ENCODE peak calls at places on chromosomes 1 and 21, in ten cellular contexts. One of them, this sample, is unnamed.

GRCh38 chr1:20711285-20712209 is 6.3 kb downstream of the KIF17 start:
- DNase-seq in body of pancreas: no peak
- DNase-seq in CD8-positive, alpha-beta T cell: no peak
- DNase-seq in heart left ventricle: no peak
- DNase-seq in Peyer's patch: no peak
- DNase-seq in coronary artery: no peak
- DNase-seq in psoas muscle: no peak
- DNase-seq in sigmoid colon: no peak
- DNase-seq in testis: no peak
- DNase-seq in H1: no peak
- DNase-seq in this sample: no peak

GRCh38 chr1:201877877-201878339 is 10.8 kb upstream of the SHISA4 start:
- DNase-seq in body of pancreas: peak
- DNase-seq in CD8-positive, alpha-beta T cell: no peak
- DNase-seq in heart left ventricle: peak
- DNase-seq in Peyer's patch: no peak
- DNase-seq in coronary artery: no peak
- DNase-seq in psoas muscle: no peak
- DNase-seq in sigmoid colon: no peak
- DNase-seq in testis: peak
- DNase-seq in H1: peak
- DNase-seq in this sample: peak

GRCh38 chr1:43367026-43367903 is 546 bp downstream of the ELOVL1 start:
- DNase-seq in body of pancreas: no peak
- DNase-seq in CD8-positive, alpha-beta T cell: no peak
- DNase-seq in heart left ventricle: no peak
- DNase-seq in Peyer's patch: peak
- DNase-seq in coronary artery: no peak
- DNase-seq in psoas muscle: peak
- DNase-seq in sigmoid colon: no peak
- DNase-seq in testis: no peak
- DNase-seq in H1: peak
- DNase-seq in this sample: peak

GRCh38 chr21:32771134-32771523 is 426 bp downstream of the PAXBP1 start:
- DNase-seq in body of pancreas: peak
- DNase-seq in CD8-positive, alpha-beta T cell: no peak
- DNase-seq in heart left ventricle: peak
- DNase-seq in Peyer's patch: peak
- DNase-seq in coronary artery: peak
- DNase-seq in psoas muscle: peak
- DNase-seq in sigmoid colon: peak
- DNase-seq in testis: peak
- DNase-seq in H1: peak
- DNase-seq in this sample: peak

GRCh38 chr21:41322496-41323382 is 6.1 kb downstream of the FAM3B start:
- DNase-seq in body of pancreas: peak
- DNase-seq in CD8-positive, alpha-beta T cell: no peak
- DNase-seq in heart left ventricle: no peak
- DNase-seq in Peyer's patch: no peak
- DNase-seq in coronary artery: no peak
- DNase-seq in psoas muscle: no peak
- DNase-seq in sigmoid colon: no peak
- DNase-seq in testis: no peak
- DNase-seq in H1: no peak
- DNase-seq in this sample: no peak

GRCh38 chr1:25011966-25012625 is 82.0 kb upstream of the RUNX3 start:
- DNase-seq in body of pancreas: no peak
- DNase-seq in CD8-positive, alpha-beta T cell: no peak
- DNase-seq in heart left ventricle: no peak
- DNase-seq in Peyer's patch: no peak
- DNase-seq in coronary artery: no peak
- DNase-seq in psoas muscle: no peak
- DNase-seq in sigmoid colon: no peak
- DNase-seq in testis: no peak
- DNase-seq in H1: no peak
- DNase-seq in this sample: no peak

GRCh38 chr1:185479781-185480180 is 162.7 kb upstream of the IVNS1ABP start:
- DNase-seq in body of pancreas: no peak
- DNase-seq in CD8-positive, alpha-beta T cell: no peak
- DNase-seq in heart left ventricle: no peak
- DNase-seq in Peyer's patch: no peak
- DNase-seq in coronary artery: no peak
- DNase-seq in psoas muscle: no peak
- DNase-seq in sigmoid colon: no peak
- DNase-seq in testis: no peak
- DNase-seq in H1: no peak
- DNase-seq in this sample: no peak

GRCh38 chr1:153506831-153507413 is 28.9 kb downstream of the S100A6 start:
- DNase-seq in body of pancreas: peak
- DNase-seq in CD8-positive, alpha-beta T cell: no peak
- DNase-seq in heart left ventricle: peak
- DNase-seq in Peyer's patch: peak
- DNase-seq in coronary artery: peak
- DNase-seq in psoas muscle: peak
- DNase-seq in sigmoid colon: peak
- DNase-seq in testis: peak
- DNase-seq in H1: no peak
- DNase-seq in this sample: no peak

GRCh38 chr1:8702848-8703810 is 114.3 kb downstream of the RERE start:
- DNase-seq in body of pancreas: peak
- DNase-seq in CD8-positive, alpha-beta T cell: peak
- DNase-seq in heart left ventricle: peak
- DNase-seq in Peyer's patch: peak
- DNase-seq in coronary artery: peak
- DNase-seq in psoas muscle: peak
- DNase-seq in sigmoid colon: peak
- DNase-seq in testis: peak
- DNase-seq in H1: peak
- DNase-seq in this sample: peak

GRCh38 chr1:43199093-43199726 is 27.1 kb downstream of the CFAP57 start:
- DNase-seq in body of pancreas: no peak
- DNase-seq in CD8-positive, alpha-beta T cell: no peak
- DNase-seq in heart left ventricle: no peak
- DNase-seq in Peyer's patch: no peak
- DNase-seq in coronary artery: no peak
- DNase-seq in psoas muscle: no peak
- DNase-seq in sigmoid colon: no peak
- DNase-seq in testis: no peak
- DNase-seq in H1: no peak
- DNase-seq in this sample: peak

GRCh38 chr1:33181906-33182305 is at the start of gene TRIM62:
- DNase-seq in body of pancreas: peak
- DNase-seq in CD8-positive, alpha-beta T cell: peak
- DNase-seq in heart left ventricle: peak
- DNase-seq in Peyer's patch: peak
- DNase-seq in coronary artery: peak
- DNase-seq in psoas muscle: peak
- DNase-seq in sigmoid colon: peak
- DNase-seq in testis: peak
- DNase-seq in H1: peak
- DNase-seq in this sample: peak

GRCh38 chr1:48582408-48582807 is 110.4 kb upstream of the SPATA6 start:
- DNase-seq in body of pancreas: no peak
- DNase-seq in CD8-positive, alpha-beta T cell: no peak
- DNase-seq in heart left ventricle: no peak
- DNase-seq in Peyer's patch: no peak
- DNase-seq in coronary artery: no peak
- DNase-seq in psoas muscle: no peak
- DNase-seq in sigmoid colon: no peak
- DNase-seq in testis: no peak
- DNase-seq in H1: no peak
- DNase-seq in this sample: no peak

GRCh38 chr1:182806015-182806678 is 16.6 kb downstream of the NPL start:
- DNase-seq in body of pancreas: no peak
- DNase-seq in CD8-positive, alpha-beta T cell: no peak
- DNase-seq in heart left ventricle: no peak
- DNase-seq in Peyer's patch: no peak
- DNase-seq in coronary artery: no peak
- DNase-seq in psoas muscle: no peak
- DNase-seq in sigmoid colon: no peak
- DNase-seq in testis: no peak
- DNase-seq in H1: peak
- DNase-seq in this sample: no peak

GRCh38 chr1:110159160-110159559 is 8.9 kb downstream of the SLC6A17 start:
- DNase-seq in body of pancreas: no peak
- DNase-seq in CD8-positive, alpha-beta T cell: no peak
- DNase-seq in heart left ventricle: no peak
- DNase-seq in Peyer's patch: no peak
- DNase-seq in coronary artery: no peak
- DNase-seq in psoas muscle: no peak
- DNase-seq in sigmoid colon: no peak
- DNase-seq in testis: no peak
- DNase-seq in H1: no peak
- DNase-seq in this sample: no peak

GRCh38 chr1:58249729-58250586 is 296.6 kb downstream of the OMA1 start:
- DNase-seq in body of pancreas: no peak
- DNase-seq in CD8-positive, alpha-beta T cell: no peak
- DNase-seq in heart left ventricle: peak
- DNase-seq in Peyer's patch: no peak
- DNase-seq in coronary artery: no peak
- DNase-seq in psoas muscle: no peak
- DNase-seq in sigmoid colon: no peak
- DNase-seq in testis: peak
- DNase-seq in H1: peak
- DNase-seq in this sample: no peak
- TF ChIP-seq CTCF in body of pancreas: no peak
- TF ChIP-seq CTCF in CD8-positive, alpha-beta T cell: no peak
- TF ChIP-seq CTCF in heart left ventricle: no peak
- TF ChIP-seq CTCF in Peyer's patch: no peak
- TF ChIP-seq CTCF in coronary artery: no peak
- TF ChIP-seq CTCF in psoas muscle: no peak
- TF ChIP-seq CTCF in sigmoid colon: no peak
- TF ChIP-seq CTCF in testis: no peak
- TF ChIP-seq CTCF in H1: peak
- TF ChIP-seq CTCF in this sample: no peak

DNA sequence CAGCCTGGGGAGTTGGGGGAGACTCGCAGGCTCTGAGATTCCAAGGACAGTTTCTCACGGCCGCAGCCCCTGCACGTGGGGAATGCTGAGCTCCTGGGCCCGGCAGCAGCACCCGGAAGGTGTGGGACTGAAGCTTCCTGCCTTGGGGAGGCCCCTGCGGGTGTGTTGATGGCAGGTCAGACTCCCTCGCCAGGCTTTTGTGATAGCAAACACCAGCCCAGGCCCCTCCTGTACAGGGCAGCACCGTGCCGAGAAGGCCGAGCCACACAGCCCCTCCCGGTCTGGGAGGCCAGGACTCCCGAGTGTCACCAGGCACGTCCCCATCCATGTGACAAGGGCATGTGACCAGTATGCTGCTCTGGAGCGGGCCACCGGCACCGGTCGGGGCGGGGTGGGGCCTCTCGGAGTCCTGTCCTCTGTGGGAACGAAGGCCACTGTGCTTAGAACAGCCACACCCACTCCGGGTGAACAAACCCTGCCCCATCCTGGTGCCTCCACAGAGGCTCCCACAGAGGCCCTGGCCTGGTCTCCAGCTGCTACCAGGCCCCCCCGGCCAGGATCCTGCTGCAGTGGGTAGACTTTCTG is 31.1 kb upstream of the ARHGEF16 start:
- DNase-seq in body of pancreas: peak
- DNase-seq in CD8-positive, alpha-beta T cell: no peak
- DNase-seq in heart left ventricle: peak
- DNase-seq in Peyer's patch: peak
- DNase-seq in coronary artery: peak
- DNase-seq in psoas muscle: peak
- DNase-seq in sigmoid colon: no peak
- DNase-seq in testis: peak
- DNase-seq in H1: no peak
- DNase-seq in this sample: no peak
- H3K27ac ChIP-seq in body of pancreas: peak
- H3K27ac ChIP-seq in CD8-positive, alpha-beta T cell: no peak
- H3K27ac ChIP-seq in heart left ventricle: peak
- H3K27ac ChIP-seq in Peyer's patch: peak
- H3K27ac ChIP-seq in coronary artery: peak
- H3K27ac ChIP-seq in psoas muscle: peak
- H3K27ac ChIP-seq in sigmoid colon: peak
- H3K27ac ChIP-seq in testis: no peak
- H3K27ac ChIP-seq in H1: no peak
- H3K27ac ChIP-seq in this sample: no peak

GRCh38 chr1:27574001-27574781 is 29.8 kb downstream of the AHDC1 start:
- DNase-seq in body of pancreas: no peak
- DNase-seq in CD8-positive, alpha-beta T cell: no peak
- DNase-seq in heart left ventricle: peak
- DNase-seq in Peyer's patch: no peak
- DNase-seq in coronary artery: no peak
- DNase-seq in psoas muscle: peak
- DNase-seq in sigmoid colon: no peak
- DNase-seq in testis: no peak
- DNase-seq in H1: no peak
- DNase-seq in this sample: no peak

GRCh38 chr1:27574871-27575831 is 28.8 kb downstream of the AHDC1 start:
- DNase-seq in body of pancreas: peak
- DNase-seq in CD8-positive, alpha-beta T cell: no peak
- DNase-seq in heart left ventricle: peak
- DNase-seq in Peyer's patch: peak
- DNase-seq in coronary artery: peak
- DNase-seq in psoas muscle: peak
- DNase-seq in sigmoid colon: peak
- DNase-seq in testis: peak
- DNase-seq in H1: peak
- DNase-seq in this sample: no peak

GRCh38 chr1:27577504-27578188 is 26.3 kb downstream of the AHDC1 start:
- DNase-seq in body of pancreas: no peak
- DNase-seq in CD8-positive, alpha-beta T cell: no peak
- DNase-seq in heart left ventricle: no peak
- DNase-seq in Peyer's patch: no peak
- DNase-seq in coronary artery: no peak
- DNase-seq in psoas muscle: peak
- DNase-seq in sigmoid colon: peak
- DNase-seq in testis: no peak
- DNase-seq in H1: no peak
- DNase-seq in this sample: no peak

GRCh38 chr1:27576846-27577245 is 27.1 kb downstream of the AHDC1 start:
- DNase-seq in body of pancreas: no peak
- DNase-seq in CD8-positive, alpha-beta T cell: no peak
- DNase-seq in heart left ventricle: no peak
- DNase-seq in Peyer's patch: no peak
- DNase-seq in coronary artery: no peak
- DNase-seq in psoas muscle: peak
- DNase-seq in sigmoid colon: no peak
- DNase-seq in testis: no peak
- DNase-seq in H1: no peak
- DNase-seq in this sample: no peak

GRCh38 chr1:27575861-27576331 is 28.0 kb downstream of the AHDC1 start:
- DNase-seq in body of pancreas: peak
- DNase-seq in CD8-positive, alpha-beta T cell: no peak
- DNase-seq in heart left ventricle: peak
- DNase-seq in Peyer's patch: peak
- DNase-seq in coronary artery: no peak
- DNase-seq in psoas muscle: peak
- DNase-seq in sigmoid colon: peak
- DNase-seq in testis: peak
- DNase-seq in H1: peak
- DNase-seq in this sample: peak
- TF ChIP-seq CTCF in body of pancreas: peak
- TF ChIP-seq CTCF in CD8-positive, alpha-beta T cell: no peak
- TF ChIP-seq CTCF in heart left ventricle: peak
- TF ChIP-seq CTCF in Peyer's patch: no peak
- TF ChIP-seq CTCF in coronary artery: no peak
- TF ChIP-seq CTCF in psoas muscle: peak
- TF ChIP-seq CTCF in sigmoid colon: no peak
- TF ChIP-seq CTCF in testis: no peak
- TF ChIP-seq CTCF in H1: no peak
- TF ChIP-seq CTCF in this sample: peak

GRCh38 chr1:202965441-202965821 is 1.6 kb downstream of the CYB5R1 start:
- DNase-seq in body of pancreas: no peak
- DNase-seq in CD8-positive, alpha-beta T cell: no peak
- DNase-seq in heart left ventricle: no peak
- DNase-seq in Peyer's patch: no peak
- DNase-seq in coronary artery: no peak
- DNase-seq in psoas muscle: no peak
- DNase-seq in sigmoid colon: no peak
- DNase-seq in testis: no peak
- DNase-seq in H1: no peak
- DNase-seq in this sample: no peak
- H3K27ac ChIP-seq in body of pancreas: no peak
- H3K27ac ChIP-seq in CD8-positive, alpha-beta T cell: no peak
- H3K27ac ChIP-seq in heart left ventricle: peak
- H3K27ac ChIP-seq in Peyer's patch: no peak
- H3K27ac ChIP-seq in coronary artery: no peak
- H3K27ac ChIP-seq in psoas muscle: peak
- H3K27ac ChIP-seq in sigmoid colon: no peak
- H3K27ac ChIP-seq in testis: peak
- H3K27ac ChIP-seq in H1: no peak
- H3K27ac ChIP-seq in this sample: no peak

This sample was measured in MM.1S.